ENCODE peak calls at places on chromosomes 7 and 10, in seven cellular contexts. One of them, this sample, is unnamed. For H3K4me1, the result is how much of the 10 kb centered on the place peaks cover.

GRCh38 chr7:93172683-93173082 is 24.5 kb upstream of the SAMD9L start:
- DNase-seq in stomach: no peak
- DNase-seq in spleen: no peak
- DNase-seq in upper lobe of left lung: no peak
- DNase-seq in A549: no peak
- DNase-seq in HCT116: no peak
- DNase-seq in ovary: no peak
- DNase-seq in this sample: no peak

GRCh38 chr7:117427258-117427701 is at the start of gene ASZ1:
- DNase-seq in stomach: no peak
- DNase-seq in spleen: no peak
- DNase-seq in upper lobe of left lung: peak
- DNase-seq in A549: no peak
- DNase-seq in HCT116: no peak
- DNase-seq in ovary: no peak
- DNase-seq in this sample: no peak

GRCh38 chr7:137001041-137001440 is 132.6 kb downstream of the CHRM2 start:
- DNase-seq in stomach: no peak
- DNase-seq in spleen: no peak
- DNase-seq in upper lobe of left lung: no peak
- DNase-seq in A549: no peak
- DNase-seq in HCT116: no peak
- DNase-seq in ovary: no peak
- DNase-seq in this sample: no peak

GRCh38 chr7:2016761-2017482 is 215.8 kb downstream of the MAD1L1 start:
- DNase-seq in stomach: no peak
- DNase-seq in spleen: peak
- DNase-seq in upper lobe of left lung: peak
- DNase-seq in A549: no peak
- DNase-seq in HCT116: no peak
- DNase-seq in ovary: no peak
- DNase-seq in this sample: no peak

GRCh38 chr7:94247970-94248369 is 146.7 kb upstream of the COL1A2 start:
- DNase-seq in stomach: no peak
- DNase-seq in spleen: no peak
- DNase-seq in upper lobe of left lung: no peak
- DNase-seq in A549: no peak
- DNase-seq in HCT116: no peak
- DNase-seq in ovary: no peak
- DNase-seq in this sample: no peak

GRCh38 chr10:14617850-14618249 is 156.8 kb downstream of the FAM107B start:
- DNase-seq in stomach: no peak
- DNase-seq in spleen: no peak
- DNase-seq in upper lobe of left lung: no peak
- DNase-seq in A549: no peak
- DNase-seq in HCT116: no peak
- DNase-seq in ovary: no peak
- DNase-seq in this sample: no peak

GRCh38 chr7:75033064-75033463 is 40.5 kb downstream of the RCC1L start:
- DNase-seq in stomach: no peak
- DNase-seq in spleen: no peak
- DNase-seq in upper lobe of left lung: no peak
- DNase-seq in A549: peak
- DNase-seq in HCT116: no peak
- DNase-seq in ovary: no peak
- DNase-seq in this sample: no peak

GRCh38 chr7:485188-486081 is 34.2 kb downstream of the PDGFA start:
- DNase-seq in stomach: peak
- DNase-seq in spleen: peak
- DNase-seq in upper lobe of left lung: peak
- DNase-seq in A549: no peak
- DNase-seq in HCT116: no peak
- DNase-seq in ovary: no peak
- DNase-seq in this sample: no peak

GRCh38 chr7:47610506-47611044 is 28.7 kb upstream of the TNS3 start:
- DNase-seq in stomach: no peak
- DNase-seq in spleen: no peak
- DNase-seq in upper lobe of left lung: no peak
- DNase-seq in A549: peak
- DNase-seq in HCT116: no peak
- DNase-seq in ovary: no peak
- DNase-seq in this sample: no peak

GRCh38 chr7:75565129-75565528 is 73.0 kb downstream of the SPDYE5 start:
- DNase-seq in stomach: peak
- DNase-seq in spleen: no peak
- DNase-seq in upper lobe of left lung: no peak
- DNase-seq in A549: no peak
- DNase-seq in HCT116: no peak
- DNase-seq in ovary: peak
- DNase-seq in this sample: peak

GRCh38 chr7:137209151-137209822 is 134.2 kb downstream of the PTN start:
- DNase-seq in stomach: no peak
- DNase-seq in spleen: no peak
- DNase-seq in upper lobe of left lung: no peak
- DNase-seq in A549: no peak
- DNase-seq in HCT116: no peak
- DNase-seq in ovary: no peak
- DNase-seq in this sample: no peak

GRCh38 chr7:150657526-150657925 is 25.3 kb upstream of the GIMAP6 start:
- DNase-seq in stomach: no peak
- DNase-seq in spleen: no peak
- DNase-seq in upper lobe of left lung: no peak
- DNase-seq in A549: no peak
- DNase-seq in HCT116: no peak
- DNase-seq in ovary: no peak
- DNase-seq in this sample: no peak

GRCh38 chr10:71844695-71845094 is 6.4 kb downstream of the PSAP start:
- DNase-seq in stomach: no peak
- DNase-seq in spleen: no peak
- DNase-seq in upper lobe of left lung: no peak
- DNase-seq in A549: no peak
- DNase-seq in HCT116: no peak
- DNase-seq in ovary: no peak
- DNase-seq in this sample: no peak

GRCh38 chr10:42961776-42962119 is 115.1 kb upstream of the RET start:
- DNase-seq in stomach: peak
- DNase-seq in spleen: peak
- DNase-seq in upper lobe of left lung: peak
- DNase-seq in A549: no peak
- DNase-seq in HCT116: no peak
- DNase-seq in ovary: no peak
- DNase-seq in this sample: peak

GRCh38 chr10:306654-307185 is 171.5 kb downstream of the ZMYND11 start:
- DNase-seq in stomach: no peak
- DNase-seq in spleen: peak
- DNase-seq in upper lobe of left lung: no peak
- DNase-seq in A549: no peak
- DNase-seq in HCT116: no peak
- DNase-seq in ovary: no peak
- DNase-seq in this sample: no peak

GRCh38 chr7:4144801-4145470 is 537.2 kb upstream of the FOXK1 start:
- DNase-seq in stomach: no peak
- DNase-seq in spleen: peak
- DNase-seq in upper lobe of left lung: peak
- DNase-seq in A549: no peak
- DNase-seq in HCT116: no peak
- DNase-seq in ovary: peak
- DNase-seq in this sample: peak

GRCh38 chr10:104300002-104300735 is 31.2 kb downstream of the GSTO2 start:
- DNase-seq in stomach: no peak
- DNase-seq in spleen: no peak
- DNase-seq in upper lobe of left lung: no peak
- DNase-seq in A549: no peak
- DNase-seq in HCT116: no peak
- DNase-seq in ovary: peak
- DNase-seq in this sample: no peak

GRCh38 chr10:79068203-79068561 is 584 bp upstream of the ZMIZ1 start:
- DNase-seq in stomach: no peak
- DNase-seq in spleen: peak
- DNase-seq in upper lobe of left lung: peak
- DNase-seq in A549: peak
- DNase-seq in HCT116: no peak
- DNase-seq in ovary: peak
- DNase-seq in this sample: no peak

GRCh38 chr7:1385809-1386622 is 73.3 kb downstream of the MICALL2 start:
- DNase-seq in stomach: no peak
- DNase-seq in spleen: no peak
- DNase-seq in upper lobe of left lung: no peak
- DNase-seq in A549: no peak
- DNase-seq in HCT116: no peak
- DNase-seq in ovary: no peak
- DNase-seq in this sample: no peak

GRCh38 chr7:132218876-132219275 is 357.4 kb downstream of the PLXNA4 start:
- DNase-seq in stomach: no peak
- DNase-seq in spleen: no peak
- DNase-seq in upper lobe of left lung: no peak
- DNase-seq in A549: no peak
- DNase-seq in HCT116: no peak
- DNase-seq in ovary: no peak
- DNase-seq in this sample: no peak

GRCh38 chr7:149733554-149734513 is 39.6 kb downstream of the ZNF467 start:
- DNase-seq in stomach: no peak
- DNase-seq in spleen: peak
- DNase-seq in upper lobe of left lung: no peak
- DNase-seq in A549: no peak
- DNase-seq in HCT116: no peak
- DNase-seq in ovary: peak
- DNase-seq in this sample: no peak

GRCh38 chr10:120478401-120478800 is 21.4 kb downstream of the PLPP4 start:
- DNase-seq in stomach: no peak
- DNase-seq in spleen: no peak
- DNase-seq in upper lobe of left lung: no peak
- DNase-seq in A549: no peak
- DNase-seq in HCT116: no peak
- DNase-seq in ovary: no peak
- DNase-seq in this sample: no peak

GRCh38 chr7:234712-235553 is 42.6 kb downstream of the FAM20C start:
- DNase-seq in stomach: peak
- DNase-seq in spleen: no peak
- DNase-seq in upper lobe of left lung: peak
- DNase-seq in A549: peak
- DNase-seq in HCT116: no peak
- DNase-seq in ovary: peak
- DNase-seq in this sample: peak

GRCh38 chr7:72465521-72465920 is 53.4 kb upstream of the CALN1 start:
- DNase-seq in stomach: no peak
- DNase-seq in spleen: no peak
- DNase-seq in upper lobe of left lung: no peak
- DNase-seq in A549: no peak
- DNase-seq in HCT116: no peak
- DNase-seq in ovary: no peak
- DNase-seq in this sample: no peak

DNA sequence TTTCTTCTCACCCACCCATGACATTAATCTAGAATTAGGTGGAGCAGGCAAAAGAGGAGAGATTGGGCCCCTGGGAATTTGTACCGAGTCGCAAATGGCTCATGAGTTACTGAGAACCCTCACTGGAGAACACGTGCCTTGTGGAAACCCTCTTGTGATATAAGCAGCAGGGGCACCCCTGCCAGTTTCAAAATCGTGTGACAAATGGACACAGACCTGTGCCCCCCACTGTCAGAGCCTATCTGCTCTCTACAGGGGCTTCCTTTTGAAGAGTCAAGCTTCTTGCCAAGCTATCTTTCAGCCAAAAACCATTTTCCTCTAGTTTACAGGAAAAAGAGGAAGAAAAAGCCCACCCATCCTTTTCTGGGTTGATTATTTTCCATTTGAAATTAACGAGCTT is 64.1 kb upstream of the MPP7 start:
- DNase-seq in stomach: no peak
- DNase-seq in spleen: no peak
- DNase-seq in upper lobe of left lung: no peak
- DNase-seq in A549: no peak
- DNase-seq in HCT116: no peak
- DNase-seq in ovary: no peak
- DNase-seq in this sample: no peak
- H3K4me1 ChIP-seq in stomach: under half
- H3K4me1 ChIP-seq in spleen: under half
- H3K4me1 ChIP-seq in upper lobe of left lung: under half
- H3K4me1 ChIP-seq in A549: under half
- H3K4me1 ChIP-seq in HCT116: under half
- H3K4me1 ChIP-seq in ovary: under half
- H3K4me1 ChIP-seq in this sample: under half

GRCh38 chr7:36691983-36692382 is 32.3 kb downstream of the AOAH start:
- DNase-seq in stomach: no peak
- DNase-seq in spleen: no peak
- DNase-seq in upper lobe of left lung: no peak
- DNase-seq in A549: no peak
- DNase-seq in HCT116: no peak
- DNase-seq in ovary: no peak
- DNase-seq in this sample: no peak
- TF ChIP-seq POLR2A in stomach: no peak
- TF ChIP-seq POLR2A in spleen: no peak
- TF ChIP-seq POLR2A in upper lobe of left lung: no peak
- TF ChIP-seq POLR2A in A549: no peak
- TF ChIP-seq POLR2A in HCT116: no peak
- TF ChIP-seq POLR2A in ovary: no peak
- TF ChIP-seq POLR2A in this sample: no peak

GRCh38 chr7:69742237-69742636 is 144.0 kb downstream of the AUTS2 start:
- DNase-seq in stomach: no peak
- DNase-seq in spleen: no peak
- DNase-seq in upper lobe of left lung: no peak
- DNase-seq in A549: no peak
- DNase-seq in HCT116: no peak
- DNase-seq in ovary: no peak
- DNase-seq in this sample: no peak
- H3K4me1 ChIP-seq in stomach: under half
- H3K4me1 ChIP-seq in spleen: under half
- H3K4me1 ChIP-seq in upper lobe of left lung: under half
- H3K4me1 ChIP-seq in A549: under half
- H3K4me1 ChIP-seq in HCT116: under half
- H3K4me1 ChIP-seq in ovary: under half
- H3K4me1 ChIP-seq in this sample: under half

DNA sequence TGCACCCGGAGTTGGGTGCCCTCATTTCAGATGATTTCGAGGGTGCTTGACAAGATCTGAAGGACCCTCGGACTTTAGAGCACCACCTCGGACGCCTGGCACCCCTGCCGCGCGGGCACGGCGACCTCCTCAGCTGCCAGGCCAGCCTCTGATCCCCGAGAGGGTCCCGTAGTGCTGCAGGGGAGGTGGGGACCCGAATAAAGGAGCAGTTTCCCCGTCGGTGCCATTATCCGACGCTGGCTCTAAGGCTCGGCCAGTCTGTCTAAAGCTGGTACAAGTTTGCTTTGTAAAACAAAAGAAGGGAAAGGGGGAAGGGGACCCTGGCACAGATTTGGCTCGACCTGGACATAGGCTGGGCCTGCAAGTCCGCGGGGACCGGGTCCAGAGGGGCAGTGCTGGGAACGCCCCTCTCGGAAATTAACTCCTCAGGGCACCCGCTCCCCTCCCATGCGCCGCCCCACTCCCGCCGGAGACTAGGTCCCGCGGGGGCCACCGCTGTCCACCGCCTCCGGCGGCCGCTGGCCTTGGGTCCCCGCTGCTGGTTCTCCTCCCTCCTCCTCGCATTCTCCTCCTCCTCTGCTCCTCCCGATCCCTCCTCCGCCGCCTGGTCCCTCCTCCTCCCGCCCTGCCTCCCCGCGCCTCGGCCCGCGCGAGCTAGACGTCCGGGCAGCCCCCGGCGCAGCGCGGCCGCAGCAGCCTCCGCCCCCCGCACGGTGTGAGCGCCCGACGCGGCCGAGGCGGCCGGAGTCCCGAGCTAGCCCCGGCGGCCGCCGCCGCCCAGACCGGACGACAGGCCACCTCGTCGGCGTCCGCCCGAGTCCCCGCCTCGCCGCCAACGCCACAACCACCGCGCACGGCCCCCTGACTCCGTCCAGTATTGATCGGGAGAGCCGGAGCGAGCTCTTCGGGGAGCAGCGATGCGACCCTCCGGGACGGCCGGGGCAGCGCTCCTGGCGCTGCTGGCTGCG is at the start of gene EGFR:
- DNase-seq in stomach: peak
- DNase-seq in spleen: peak
- DNase-seq in upper lobe of left lung: peak
- DNase-seq in A549: peak
- DNase-seq in HCT116: peak
- DNase-seq in ovary: peak
- DNase-seq in this sample: peak
- TF ChIP-seq POLR2A in stomach: no peak
- TF ChIP-seq POLR2A in spleen: no peak
- TF ChIP-seq POLR2A in upper lobe of left lung: no peak
- TF ChIP-seq POLR2A in A549: peak
- TF ChIP-seq POLR2A in HCT116: no peak
- TF ChIP-seq POLR2A in ovary: peak
- TF ChIP-seq POLR2A in this sample: peak